ENCODE peak calls at places on chromosomes 6 and 20, in nine cellular contexts. L, K, U, H, R, D, O, J and G are unnamed samples.

GRCh38 chr6:138454976-138455706 is 44.2 kb downstream of the NHSL1 start:
- DNase-seq in K (no peak), R (peak), D (peak), L (no peak), H (no peak), O (peak), U (no peak), J (peak), G (peak)

GRCh38 chr6:29730575-29731126 is 7.4 kb downstream of the HLA-F start:
- DNase-seq in H (no peak), O (no peak), J (no peak), D (no peak), K (no peak), R (no peak), U (no peak), L (no peak), G (no peak)

GRCh38 chr20:49521356-49521755 is 38.9 kb upstream of the KCNB1 start:
- DNase-seq in U (no peak), R (no peak), D (no peak), K (no peak), L (no peak), O (no peak), J (no peak), H (no peak), G (no peak)

GRCh38 chr6:12065321-12066140 is 53.4 kb downstream of the HIVEP1 start:
- DNase-seq in J (peak), D (no peak), K (no peak), R (no peak), U (no peak), O (no peak), L (no peak), H (no peak), G (no peak)

GRCh38 chr6:17585766-17586502 is 14.2 kb upstream of the FAM8A1 start:
- DNase-seq in U (peak), K (no peak), J (no peak), H (no peak), O (no peak), D (no peak), L (no peak), R (no peak), G (no peak)

GRCh38 chr20:33415948-33416347 is 14.6 kb upstream of the CDK5RAP1 start:
- DNase-seq in O (no peak), R (no peak), D (no peak), H (no peak), J (no peak), L (peak), K (peak), U (peak), G (no peak)

GRCh38 chr6:147075326-147075840 is 128.8 kb upstream of the STXBP5 start:
- DNase-seq in R (no peak), K (no peak), D (no peak), L (no peak), J (no peak), U (no peak), H (no peak), O (no peak), G (no peak)

GRCh38 chr20:48832423-48832735 is 4.6 kb upstream of the PREX1 start:
- DNase-seq in J (no peak), U (no peak), H (no peak), D (no peak), L (no peak), K (no peak), R (no peak), O (no peak), G (no peak)

GRCh38 chr20:5835234-5835845 is 85.1 kb downstream of the SHLD1 start:
- DNase-seq in J (no peak), K (peak), U (no peak), D (peak), L (no peak), H (peak), R (peak), O (peak), G (no peak)

GRCh38 chr6:108565893-108566292 is 5.2 kb downstream of the FOXO3 start:
- DNase-seq in R (no peak), O (no peak), H (peak), K (peak), J (peak), U (no peak), D (no peak), L (no peak), G (no peak)

GRCh38 chr20:21137078-21137477 is 11.2 kb downstream of the KIZ start:
- DNase-seq in U (peak), D (no peak), L (no peak), R (no peak), K (no peak), H (no peak), O (no peak), J (no peak), G (no peak)

GRCh38 chr20:19964289-19965263 is 52.6 kb upstream of the NAA20 start:
- DNase-seq in D (no peak), K (peak), O (no peak), L (no peak), U (peak), R (no peak), H (peak), J (no peak), G (no peak)

GRCh38 chr6:37940074-37940847 is 120.7 kb downstream of the ZFAND3 start:
- DNase-seq in H (no peak), O (no peak), K (peak), R (no peak), U (no peak), D (no peak), L (no peak), J (no peak), G (no peak)